ENCODE peak calls at places on chromosomes 16 and 17, in six cellular contexts. O is mesenchymal stem cell, Z is endothelial cell of umbilical vein, C is GM23248, I is MM.1S, A is IMR-90. L is an unnamed sample.

GRCh38 chr17:28174352-28175046 is 132.0 kb downstream of the NLK start:
- DNase-seq in O (peak; percentile 32), Z (peak; percentile 29), C (no peak), I (no peak), A (no peak), L (peak; percentile 29)

GRCh38 chr16:2388875-2389433 is 40.3 kb upstream of the CCNF start:
- DNase-seq in O (no peak), Z (peak; percentile 32), C (peak; percentile 73), I (no peak), A (peak; percentile 82), L (peak; percentile 76)

GRCh38 chr17:35252646-35253045 is 9.8 kb downstream of the SLFN5 start:
- DNase-seq in O (no peak), Z (no peak), C (peak; percentile 20), I (no peak), A (no peak), L (no peak)

GRCh38 chr17:333626-334396 is 18.8 kb downstream of the RPH3AL start:
- DNase-seq in O (peak; percentile 86), Z (peak; percentile 82), C (no peak), I (no peak), A (peak; percentile 33), L (no peak)

GRCh38 chr16:15942901-15943690 is 6.3 kb upstream of the ABCC1 start:
- DNase-seq in O (no peak), Z (no peak), C (no peak), I (no peak), A (no peak), L (no peak)

GRCh38 chr16:27768651-27769270 is 218.8 kb downstream of the KATNIP start:
- DNase-seq in O (no peak), Z (no peak), C (no peak), I (no peak), A (no peak), L (no peak)

GRCh38 chr16:74607967-74608356 is 1.0 kb upstream of the GLG1 start:
- DNase-seq in O (no peak), Z (no peak), C (peak; percentile 56), I (no peak), A (peak; percentile 40), L (no peak)

GRCh38 chr17:1073241-1073962 is 76.5 kb downstream of the TIMM22 start:
- DNase-seq in O (no peak), Z (no peak), C (no peak), I (no peak), A (no peak), L (no peak)

GRCh38 chr17:67629963-67630320 is 87.8 kb upstream of the NOL11 start:
- DNase-seq in O (peak; percentile 61), Z (peak; percentile 33), C (peak; percentile 86), I (peak; percentile 20), A (peak; percentile 75), L (peak; percentile 38)

GRCh38 chr16:64077242-64077641 is 1044.6 kb downstream of the CDH11 start:
- DNase-seq in O (no peak), Z (no peak), C (no peak), I (peak; percentile 41), A (no peak), L (no peak)

GRCh38 chr17:73733527-73733926 is 89.3 kb upstream of the SDK2 start:
- DNase-seq in O (no peak), Z (no peak), C (no peak), I (no peak), A (no peak), L (no peak)

GRCh38 chr16:70395345-70395901 is 43.5 kb downstream of the ST3GAL2 start:
- DNase-seq in O (peak; percentile 41), Z (peak; percentile 59), C (peak; percentile 56), I (peak; percentile 64), A (peak; percentile 22), L (peak; percentile 21)

GRCh38 chr17:43338886-43339516 is 59.8 kb upstream of the ARL4D start:
- DNase-seq in O (peak; percentile 66), Z (peak; percentile 64), C (peak; percentile 68), I (peak; percentile 61), A (no peak), L (peak; percentile 23)

GRCh38 chr17:68427575-68427974 is 29.7 kb downstream of the WIPI1 start:
- DNase-seq in O (no peak), Z (no peak), C (no peak), I (no peak), A (no peak), L (no peak)

GRCh38 chr16:1650131-1650530 is 27.9 kb upstream of the JPT2 start:
- DNase-seq in O (no peak), Z (no peak), C (peak; percentile 80), I (no peak), A (no peak), L (no peak)

GRCh38 chr17:9002610-9003354 is 18.5 kb upstream of the NTN1 start:
- DNase-seq in O (no peak), Z (no peak), C (peak; percentile 60), I (no peak), A (no peak), L (peak; percentile 28)

GRCh38 chr17:60086822-60087591 is 8.3 kb upstream of the HEATR6 start:
- DNase-seq in O (peak; percentile 93), Z (no peak), C (peak; percentile 88), I (no peak), A (peak; percentile 72), L (no peak)

GRCh38 chr17:56781944-56782737 is 51.6 kb downstream of the C17orf67 start:
- DNase-seq in O (no peak), Z (no peak), C (no peak), I (no peak), A (no peak), L (no peak)

GRCh38 chr16:77775911-77776909 is 12.2 kb upstream of the VAT1L start:
- DNase-seq in O (peak; percentile 37), Z (no peak), C (peak; percentile 54), I (no peak), A (peak; percentile 65), L (peak; percentile 31)

GRCh38 chr16:88049020-88049419 is 97.8 kb downstream of the BANP start:
- DNase-seq in O (no peak), Z (no peak), C (no peak), I (no peak), A (no peak), L (no peak)

GRCh38 chr17:44911133-44912001 is 3.9 kb downstream of the GFAP start:
- DNase-seq in O (peak; percentile 76), Z (peak; percentile 36), C (peak; percentile 73), I (peak; percentile 32), A (peak; percentile 24), L (no peak)

GRCh38 chr17:282912-283882 is 69.4 kb downstream of the RPH3AL start:
- DNase-seq in O (no peak), Z (no peak), C (no peak), I (no peak), A (no peak), L (no peak)

GRCh38 chr17:2776589-2777241 is 19.5 kb upstream of the RAP1GAP2 start:
- DNase-seq in O (no peak), Z (no peak), C (peak; percentile 11), I (no peak), A (no peak), L (no peak)

GRCh38 chr16:55100100-55100499 is 169.4 kb downstream of the IRX5 start:
- DNase-seq in O (no peak), Z (no peak), C (no peak), I (no peak), A (no peak), L (no peak)

DNA sequence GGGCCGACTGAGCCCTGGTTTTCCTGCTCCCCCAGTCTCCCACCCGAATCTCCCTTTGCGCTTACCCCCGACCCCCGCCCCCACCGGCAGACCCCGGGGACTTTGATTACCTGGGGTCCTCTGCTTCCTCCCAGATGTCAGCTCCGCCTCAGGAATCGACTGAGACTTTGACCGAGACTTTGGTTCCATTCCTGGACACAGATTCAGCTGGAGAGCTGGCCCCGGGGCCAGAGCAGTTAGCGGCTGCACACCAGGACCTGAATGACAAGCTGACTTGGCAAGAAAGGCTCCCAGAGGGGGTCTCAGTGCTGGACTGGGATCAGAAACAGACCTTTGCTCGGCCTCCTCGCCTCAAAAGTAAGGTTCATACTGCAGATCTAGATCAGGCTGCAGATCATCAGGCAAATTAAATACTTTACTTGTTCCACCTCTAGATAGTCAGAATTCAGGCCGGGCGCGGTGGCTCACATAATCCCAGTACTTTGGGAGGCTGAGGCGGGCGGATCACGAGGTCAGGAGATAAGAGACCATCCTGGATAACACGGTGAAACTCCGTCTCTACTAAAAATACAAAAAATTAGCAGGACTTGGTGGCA is 60.3 kb upstream of the FBXO47 start:
- DNase-seq in O (no peak), Z (no peak), C (no peak), I (no peak), A (no peak), L (no peak)
- H3K4me2 ChIP-seq in O (peak overlapping the region; percentile 79), Z (no peak overlapping the region), C (peak overlapping the region; percentile 58), I (no peak overlapping the region), A (peak overlapping the region; percentile 42), L (peak overlapping the region; percentile 89)

GRCh38 chr17:81524865-81525159 is 3.4 kb upstream of the FSCN2 start:
- DNase-seq in O (no peak), Z (no peak), C (no peak), I (no peak), A (no peak), L (no peak)
- H3K27me3 ChIP-seq in O (peaks cover 50% of the 10 kb centered on the region), Z (no peaks in the 10 kb centered on the region), C (no peaks in the 10 kb centered on the region), I (peaks cover 21% of the 10 kb centered on the region), A (peaks cover 9% of the 10 kb centered on the region), L (no peaks in the 10 kb centered on the region)

GRCh38 chr17:72587156-72587555 is 466.3 kb downstream of the SOX9 start:
- DNase-seq in O (no peak), Z (no peak), C (peak; percentile 29), I (peak; percentile 83), A (no peak), L (peak; percentile 87)

GRCh38 chr17:72588561-72588960 is 467.7 kb downstream of the SOX9 start:
- DNase-seq in O (no peak), Z (no peak), C (no peak), I (no peak), A (no peak), L (no peak)

GRCh38 chr17:72590382-72590781 is 469.6 kb downstream of the SOX9 start:
- DNase-seq in O (peak; percentile 33), Z (no peak), C (peak; percentile 92), I (no peak), A (peak; percentile 90), L (peak; percentile 73)

GRCh38 chr17:72588961-72589360 is 468.1 kb downstream of the SOX9 start:
- DNase-seq in O (peak; percentile 58), Z (no peak), C (no peak), I (peak; percentile 75), A (peak; percentile 89), L (peak; percentile 97)

GRCh38 chr17:72587773-72588511 is 467.1 kb downstream of the SOX9 start:
- DNase-seq in O (peak; percentile 36), Z (no peak), C (no peak), I (peak; percentile 71), A (peak; percentile 64), L (peak; percentile 65)
- H3K4me3 ChIP-seq in O (no peak overlapping the region), Z (no peak overlapping the region), C (no peak overlapping the region), I (peak overlapping the region; percentile 95), A (no peak overlapping the region), L (peak overlapping the region; percentile 54)

GRCh38 chr17:48626470-48627241 is 498 bp upstream of the HOXB9 start:
- DNase-seq in O (peak; percentile 97), Z (peak; percentile 22), C (peak; percentile 51), I (no peak), A (peak; percentile 47), L (no peak)

GRCh38 chr17:48625502-48626201 is 506 bp downstream of the HOXB9 start:
- DNase-seq in O (peak; percentile 92), Z (peak; percentile 35), C (peak; percentile 55), I (peak; percentile 72), A (no peak), L (peak; percentile 56)

GRCh38 chr17:48626202-48626469 is at the start of gene HOXB9:
- DNase-seq in O (no peak), Z (no peak), C (no peak), I (no peak), A (peak; percentile 12), L (no peak)

GRCh38 chr17:48627625-48628510 is 1.7 kb upstream of the HOXB9 start:
- DNase-seq in O (no peak), Z (no peak), C (no peak), I (no peak), A (no peak), L (no peak)

GRCh38 chr17:48627242-48627597 is 1.1 kb upstream of the HOXB9 start:
- DNase-seq in O (no peak), Z (no peak), C (no peak), I (no peak), A (no peak), L (no peak)
- H3K4me2 ChIP-seq in O (no peak overlapping the region), Z (no peak overlapping the region), C (no peak overlapping the region), I (no peak overlapping the region), A (no peak overlapping the region), L (no peak overlapping the region)